ENCODE peak calls at places on chromosomes 5 and 9, in seven cellular contexts. One of them, this sample, is unnamed.

GRCh38 chr9:4117835-4118610 is 181.8 kb downstream of the GLIS3 start:
- DNase-seq in left ventricle myocardium inferior: no peak
- DNase-seq in RWPE1: no peak
- DNase-seq in Panc1: no peak
- DNase-seq in heart left ventricle: no peak
- DNase-seq in upper lobe of right lung: peak; percentile 55
- DNase-seq in mammary epithelial cell: no peak
- DNase-seq in this sample: no peak

GRCh38 chr5:172901012-172901780 is 58.0 kb upstream of the RPL26L1 start:
- DNase-seq in left ventricle myocardium inferior: peak; percentile 61
- DNase-seq in RWPE1: no peak
- DNase-seq in Panc1: no peak
- DNase-seq in heart left ventricle: peak; percentile 74
- DNase-seq in upper lobe of right lung: no peak
- DNase-seq in mammary epithelial cell: no peak
- DNase-seq in this sample: no peak

GRCh38 chr5:160470437-160471341 is 49.0 kb downstream of the PTTG1 start:
- DNase-seq in left ventricle myocardium inferior: no peak
- DNase-seq in RWPE1: no peak
- DNase-seq in Panc1: no peak
- DNase-seq in heart left ventricle: no peak
- DNase-seq in upper lobe of right lung: no peak
- DNase-seq in mammary epithelial cell: no peak
- DNase-seq in this sample: no peak

GRCh38 chr9:125650271-125650737 is 56.7 kb downstream of the MAPKAP1 start:
- DNase-seq in left ventricle myocardium inferior: no peak
- DNase-seq in RWPE1: peak; percentile 70
- DNase-seq in Panc1: no peak
- DNase-seq in heart left ventricle: no peak
- DNase-seq in upper lobe of right lung: no peak
- DNase-seq in mammary epithelial cell: peak; percentile 86
- DNase-seq in this sample: peak; percentile 91

GRCh38 chr9:14831661-14832060 is 78.6 kb downstream of the FREM1 start:
- DNase-seq in left ventricle myocardium inferior: no peak
- DNase-seq in RWPE1: no peak
- DNase-seq in Panc1: no peak
- DNase-seq in heart left ventricle: no peak
- DNase-seq in upper lobe of right lung: no peak
- DNase-seq in mammary epithelial cell: no peak
- DNase-seq in this sample: no peak

GRCh38 chr5:638501-639252 is 26.5 kb downstream of the CEP72 start:
- DNase-seq in left ventricle myocardium inferior: no peak
- DNase-seq in RWPE1: no peak
- DNase-seq in Panc1: no peak
- DNase-seq in heart left ventricle: no peak
- DNase-seq in upper lobe of right lung: peak; percentile 46
- DNase-seq in mammary epithelial cell: no peak
- DNase-seq in this sample: no peak

GRCh38 chr5:95620030-95620869 is at the start of gene GPR150:
- DNase-seq in left ventricle myocardium inferior: peak; percentile 44
- DNase-seq in RWPE1: peak; percentile 40
- DNase-seq in Panc1: no peak
- DNase-seq in heart left ventricle: peak; percentile 82
- DNase-seq in upper lobe of right lung: peak; percentile 84
- DNase-seq in mammary epithelial cell: peak; percentile 32
- DNase-seq in this sample: peak; percentile 23

GRCh38 chr9:87498816-87499454 is 1.3 kb downstream of the DAPK1 start:
- DNase-seq in left ventricle myocardium inferior: no peak
- DNase-seq in RWPE1: no peak
- DNase-seq in Panc1: no peak
- DNase-seq in heart left ventricle: no peak
- DNase-seq in upper lobe of right lung: no peak
- DNase-seq in mammary epithelial cell: no peak
- DNase-seq in this sample: no peak

GRCh38 chr5:42813533-42813932 is 1.8 kb upstream of the SELENOP start:
- DNase-seq in left ventricle myocardium inferior: no peak
- DNase-seq in RWPE1: no peak
- DNase-seq in Panc1: no peak
- DNase-seq in heart left ventricle: no peak
- DNase-seq in upper lobe of right lung: no peak
- DNase-seq in mammary epithelial cell: no peak
- DNase-seq in this sample: peak; percentile 37

GRCh38 chr9:4353236-4353635 is 53.4 kb upstream of the GLIS3 start:
- DNase-seq in left ventricle myocardium inferior: no peak
- DNase-seq in RWPE1: no peak
- DNase-seq in Panc1: no peak
- DNase-seq in heart left ventricle: no peak
- DNase-seq in upper lobe of right lung: no peak
- DNase-seq in mammary epithelial cell: no peak
- DNase-seq in this sample: peak; percentile 16

GRCh38 chr5:134975078-134975715 is 7.5 kb downstream of the CATSPER3 start:
- DNase-seq in left ventricle myocardium inferior: no peak
- DNase-seq in RWPE1: no peak
- DNase-seq in Panc1: peak; percentile 32
- DNase-seq in heart left ventricle: no peak
- DNase-seq in upper lobe of right lung: no peak
- DNase-seq in mammary epithelial cell: peak; percentile 32
- DNase-seq in this sample: no peak

GRCh38 chr9:31776471-31776870 is 608.0 kb upstream of the ACO1 start:
- DNase-seq in left ventricle myocardium inferior: no peak
- DNase-seq in RWPE1: no peak
- DNase-seq in Panc1: no peak
- DNase-seq in heart left ventricle: no peak
- DNase-seq in upper lobe of right lung: no peak
- DNase-seq in mammary epithelial cell: peak; percentile 26
- DNase-seq in this sample: peak; percentile 47

GRCh38 chr9:101625871-101626270 is 31.1 kb upstream of the PPP3R2 start:
- DNase-seq in left ventricle myocardium inferior: no peak
- DNase-seq in RWPE1: no peak
- DNase-seq in Panc1: no peak
- DNase-seq in heart left ventricle: no peak
- DNase-seq in upper lobe of right lung: no peak
- DNase-seq in mammary epithelial cell: no peak
- DNase-seq in this sample: no peak

GRCh38 chr5:1873242-1873959 is 9.3 kb downstream of the IRX4 start:
- DNase-seq in left ventricle myocardium inferior: no peak
- DNase-seq in RWPE1: no peak
- DNase-seq in Panc1: no peak
- DNase-seq in heart left ventricle: no peak
- DNase-seq in upper lobe of right lung: no peak
- DNase-seq in mammary epithelial cell: no peak
- DNase-seq in this sample: no peak

GRCh38 chr9:37350486-37351190 is 71.9 kb upstream of the GRHPR start:
- DNase-seq in left ventricle myocardium inferior: no peak
- DNase-seq in RWPE1: peak; percentile 96
- DNase-seq in Panc1: no peak
- DNase-seq in heart left ventricle: no peak
- DNase-seq in upper lobe of right lung: no peak
- DNase-seq in mammary epithelial cell: peak; percentile 94
- DNase-seq in this sample: peak; percentile 91

GRCh38 chr5:134503088-134503936 is 22.2 kb upstream of the JADE2 start:
- DNase-seq in left ventricle myocardium inferior: peak; percentile 70
- DNase-seq in RWPE1: peak; percentile 98
- DNase-seq in Panc1: no peak
- DNase-seq in heart left ventricle: peak; percentile 87
- DNase-seq in upper lobe of right lung: peak; percentile 73
- DNase-seq in mammary epithelial cell: peak; percentile 99
- DNase-seq in this sample: peak; percentile 97

GRCh38 chr5:139749242-139749641 is 46.4 kb upstream of the PSD2 start:
- DNase-seq in left ventricle myocardium inferior: no peak
- DNase-seq in RWPE1: no peak
- DNase-seq in Panc1: no peak
- DNase-seq in heart left ventricle: no peak
- DNase-seq in upper lobe of right lung: no peak
- DNase-seq in mammary epithelial cell: no peak
- DNase-seq in this sample: no peak

GRCh38 chr5:74107899-74108298 is 481.9 kb downstream of the ARHGEF28 start:
- DNase-seq in left ventricle myocardium inferior: peak; percentile 23
- DNase-seq in RWPE1: no peak
- DNase-seq in Panc1: no peak
- DNase-seq in heart left ventricle: no peak
- DNase-seq in upper lobe of right lung: no peak
- DNase-seq in mammary epithelial cell: no peak
- DNase-seq in this sample: no peak

GRCh38 chr5:95682891-95683290 is at the start of gene SPATA9:
- DNase-seq in left ventricle myocardium inferior: no peak
- DNase-seq in RWPE1: no peak
- DNase-seq in Panc1: no peak
- DNase-seq in heart left ventricle: no peak
- DNase-seq in upper lobe of right lung: no peak
- DNase-seq in mammary epithelial cell: no peak
- DNase-seq in this sample: no peak

GRCh38 chr5:16502866-16503265 is 37.3 kb upstream of the ZNF622 start:
- DNase-seq in left ventricle myocardium inferior: no peak
- DNase-seq in RWPE1: no peak
- DNase-seq in Panc1: no peak
- DNase-seq in heart left ventricle: no peak
- DNase-seq in upper lobe of right lung: no peak
- DNase-seq in mammary epithelial cell: peak; percentile 33
- DNase-seq in this sample: no peak

GRCh38 chr5:39476466-39477215 is 51.9 kb upstream of the DAB2 start:
- DNase-seq in left ventricle myocardium inferior: no peak
- DNase-seq in RWPE1: no peak
- DNase-seq in Panc1: no peak
- DNase-seq in heart left ventricle: no peak
- DNase-seq in upper lobe of right lung: no peak
- DNase-seq in mammary epithelial cell: no peak
- DNase-seq in this sample: no peak

DNA sequence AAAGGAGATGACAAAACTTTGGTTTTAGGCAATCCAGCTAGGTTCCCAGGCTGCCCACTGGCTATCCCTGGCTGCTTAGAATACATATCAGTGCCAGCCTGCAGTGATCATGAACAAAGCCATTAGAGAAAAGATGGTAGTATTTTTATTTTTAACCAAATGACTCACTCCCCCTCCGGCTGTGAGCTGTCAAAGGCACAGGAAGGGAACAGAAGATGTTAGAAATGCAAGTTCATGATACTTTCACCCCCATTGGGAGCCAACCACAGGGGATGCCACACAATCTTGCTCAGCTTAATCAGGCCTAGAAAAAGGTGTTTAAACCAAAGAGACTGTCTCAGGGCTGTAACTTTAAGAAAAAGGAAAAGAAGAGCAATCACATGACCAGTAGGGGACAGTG is 70.3 kb upstream of the ASTN2 start:
- DNase-seq in left ventricle myocardium inferior: no peak
- DNase-seq in RWPE1: peak; percentile 12
- DNase-seq in Panc1: no peak
- DNase-seq in heart left ventricle: no peak
- DNase-seq in upper lobe of right lung: no peak
- DNase-seq in mammary epithelial cell: peak; percentile 36
- DNase-seq in this sample: peak; percentile 9
- TF ChIP-seq CTCF in left ventricle myocardium inferior: no peak
- TF ChIP-seq CTCF in RWPE1: no peak
- TF ChIP-seq CTCF in Panc1: no peak
- TF ChIP-seq CTCF in heart left ventricle: no peak
- TF ChIP-seq CTCF in upper lobe of right lung: no peak
- TF ChIP-seq CTCF in mammary epithelial cell: no peak
- TF ChIP-seq CTCF in this sample: no peak

DNA sequence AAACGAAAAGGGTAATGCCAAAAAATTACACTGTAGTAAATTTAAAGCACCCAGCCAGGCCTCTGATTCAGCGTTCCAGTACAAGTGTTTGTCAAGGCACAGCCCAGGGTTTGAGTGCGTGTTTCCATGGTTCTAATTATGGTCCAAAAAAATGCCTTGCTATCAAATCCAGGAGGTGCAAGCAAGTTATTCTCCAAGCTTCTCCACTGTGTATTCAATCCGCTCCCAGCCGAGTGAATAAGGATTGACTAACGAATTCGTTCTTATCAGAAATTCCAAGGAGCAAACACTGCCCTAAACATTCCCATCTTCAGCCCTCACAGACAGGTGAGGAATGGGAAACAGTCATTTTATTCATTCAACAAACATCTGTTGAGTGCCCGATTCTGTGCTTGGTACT is 103.3 kb upstream of the WWC1 start:
- DNase-seq in left ventricle myocardium inferior: no peak
- DNase-seq in RWPE1: no peak
- DNase-seq in Panc1: no peak
- DNase-seq in heart left ventricle: no peak
- DNase-seq in upper lobe of right lung: no peak
- DNase-seq in mammary epithelial cell: no peak
- DNase-seq in this sample: no peak
- H3K27ac ChIP-seq in left ventricle myocardium inferior: peak overlapping the region; percentile 83
- H3K27ac ChIP-seq in RWPE1: no peak overlapping the region
- H3K27ac ChIP-seq in Panc1: no peak overlapping the region
- H3K27ac ChIP-seq in heart left ventricle: peak overlapping the region; percentile 71
- H3K27ac ChIP-seq in upper lobe of right lung: no peak overlapping the region
- H3K27ac ChIP-seq in mammary epithelial cell: no peak overlapping the region
- H3K27ac ChIP-seq in this sample: no peak overlapping the region

GRCh38 chr5:10376530-10376929 is 23.0 kb downstream of the MARCHF6 start:
- DNase-seq in left ventricle myocardium inferior: no peak
- DNase-seq in RWPE1: no peak
- DNase-seq in Panc1: no peak
- DNase-seq in heart left ventricle: no peak
- DNase-seq in upper lobe of right lung: no peak
- DNase-seq in mammary epithelial cell: no peak
- DNase-seq in this sample: no peak

GRCh38 chr5:10377081-10377480 is 23.6 kb downstream of the MARCHF6 start:
- DNase-seq in left ventricle myocardium inferior: no peak
- DNase-seq in RWPE1: no peak
- DNase-seq in Panc1: no peak
- DNase-seq in heart left ventricle: no peak
- DNase-seq in upper lobe of right lung: no peak
- DNase-seq in mammary epithelial cell: no peak
- DNase-seq in this sample: no peak

GRCh38 chr5:10374623-10375022 is 21.1 kb downstream of the MARCHF6 start:
- DNase-seq in left ventricle myocardium inferior: no peak
- DNase-seq in RWPE1: no peak
- DNase-seq in Panc1: no peak
- DNase-seq in heart left ventricle: no peak
- DNase-seq in upper lobe of right lung: no peak
- DNase-seq in mammary epithelial cell: no peak
- DNase-seq in this sample: no peak

GRCh38 chr5:10372726-10373709 is 19.5 kb downstream of the MARCHF6 start:
- DNase-seq in left ventricle myocardium inferior: no peak
- DNase-seq in RWPE1: no peak
- DNase-seq in Panc1: no peak
- DNase-seq in heart left ventricle: no peak
- DNase-seq in upper lobe of right lung: no peak
- DNase-seq in mammary epithelial cell: no peak
- DNase-seq in this sample: no peak

DNA sequence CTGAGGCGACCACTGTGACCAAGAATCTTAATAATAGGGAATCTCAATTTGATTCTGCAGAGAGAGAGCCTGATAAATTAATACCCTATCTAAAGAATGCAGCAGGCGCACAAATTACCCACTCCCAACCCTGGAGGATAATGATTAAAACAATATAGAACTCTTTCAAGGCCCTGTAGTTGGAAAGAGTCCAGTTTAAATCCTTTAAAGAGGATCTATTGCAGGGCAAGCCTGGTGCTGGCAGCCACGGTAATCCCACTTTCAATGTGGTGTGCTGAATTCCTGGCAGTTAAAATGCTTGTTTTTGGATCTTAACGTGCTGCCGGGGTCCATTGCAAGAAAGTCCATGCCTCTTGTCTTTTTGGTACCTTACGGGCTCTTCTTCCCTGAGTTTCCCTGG is 20.5 kb downstream of the MARCHF6 start:
- DNase-seq in left ventricle myocardium inferior: no peak
- DNase-seq in RWPE1: no peak
- DNase-seq in Panc1: no peak
- DNase-seq in heart left ventricle: no peak
- DNase-seq in upper lobe of right lung: no peak
- DNase-seq in mammary epithelial cell: no peak
- DNase-seq in this sample: no peak
- TF ChIP-seq CTCF in left ventricle myocardium inferior: no peak
- TF ChIP-seq CTCF in RWPE1: no peak
- TF ChIP-seq CTCF in Panc1: no peak
- TF ChIP-seq CTCF in heart left ventricle: no peak
- TF ChIP-seq CTCF in upper lobe of right lung: no peak
- TF ChIP-seq CTCF in mammary epithelial cell: no peak
- TF ChIP-seq CTCF in this sample: no peak

GRCh38 chr5:108729306-108729645 is 18.4 kb upstream of the FER start:
- DNase-seq in left ventricle myocardium inferior: no peak
- DNase-seq in RWPE1: no peak
- DNase-seq in Panc1: no peak
- DNase-seq in heart left ventricle: no peak
- DNase-seq in upper lobe of right lung: no peak
- DNase-seq in mammary epithelial cell: no peak
- DNase-seq in this sample: no peak
- H3K27ac ChIP-seq in left ventricle myocardium inferior: peak overlapping the region; percentile 94
- H3K27ac ChIP-seq in RWPE1: no peak overlapping the region
- H3K27ac ChIP-seq in Panc1: peak overlapping the region; percentile 92
- H3K27ac ChIP-seq in heart left ventricle: no peak overlapping the region
- H3K27ac ChIP-seq in upper lobe of right lung: peak overlapping the region; percentile 98
- H3K27ac ChIP-seq in mammary epithelial cell: peak overlapping the region; percentile 82
- H3K27ac ChIP-seq in this sample: no peak overlapping the region

This sample was measured in foreskin keratinocyte.